ENCODE peak calls at places on chromosomes 1 and 21, in five cellular contexts. B is AG04450, S is HCT116, I is esophagus squamous epithelium, F is neuronal stem cell. L is an unnamed sample.

GRCh38 chr1:204583909-204584632 is 67.9 kb downstream of the MDM4 start:
- DNase-seq in F (no peak), I (no peak), B (no peak), S (no peak), L (no peak)

GRCh38 chr1:119554188-119554587 is 47.2 kb downstream of the HSD3B1 start:
- DNase-seq in F (no peak), B (peak), S (no peak), I (no peak), L (no peak)

GRCh38 chr1:15755643-15756040 is 3.0 kb upstream of the FBLIM1 start:
- DNase-seq in I (no peak), S (no peak), B (no peak), F (no peak), L (no peak)

GRCh38 chr1:21762022-21762404 is 20.9 kb downstream of the USP48 start:
- DNase-seq in S (no peak), F (no peak), I (no peak), B (no peak), L (no peak)

GRCh38 chr21:42409366-42409765 is 5.7 kb downstream of the UBASH3A start:
- DNase-seq in S (no peak), F (no peak), I (no peak), B (no peak), L (no peak)

GRCh38 chr1:89941110-89941770 is 53.7 kb upstream of the ZNF326 start:
- DNase-seq in B (no peak), S (no peak), I (no peak), F (no peak), L (peak)

GRCh38 chr21:42153746-42154145 is 65.2 kb upstream of the ABCG1 start:
- DNase-seq in I (no peak), B (no peak), F (no peak), S (no peak), L (no peak)

GRCh38 chr21:42317826-42318746 is 2.9 kb upstream of the TFF3 start:
- DNase-seq in B (no peak), S (no peak), I (no peak), F (no peak), L (no peak)

GRCh38 chr1:22796642-22797041 is 86.0 kb downstream of the EPHB2 start:
- DNase-seq in B (no peak), S (no peak), F (no peak), I (no peak), L (no peak)

GRCh38 chr21:44428281-44428942 is 26.9 kb upstream of the LRRC3 start:
- DNase-seq in B (no peak), F (no peak), S (peak), I (no peak), L (peak)

GRCh38 chr1:183227963-183228649 is 42.0 kb downstream of the LAMC2 start:
- DNase-seq in F (peak), B (no peak), S (peak), I (no peak), L (no peak)

GRCh38 chr1:30047576-30047975 is 675.8 kb downstream of the MATN1 start:
- DNase-seq in S (no peak), I (no peak), F (no peak), B (no peak), L (no peak)

GRCh38 chr1:225954753-225955152 is 13.7 kb upstream of the LEFTY2 start:
- DNase-seq in I (no peak), B (no peak), F (no peak), S (no peak), L (no peak)

GRCh38 chr1:186374313-186375151 is 521 bp downstream of the TPR start:
- DNase-seq in F (peak), I (no peak), S (peak), B (no peak), L (peak)

GRCh38 chr1:238027366-238027765 is 136.6 kb upstream of the ZP4 start:
- DNase-seq in I (no peak), S (no peak), F (no peak), B (no peak), L (no peak)

GRCh38 chr1:153612755-153613331 is at the start of gene S100A16:
- DNase-seq in B (no peak), F (no peak), I (no peak), S (peak), L (no peak)

GRCh38 chr1:18874600-18874999 is 15.1 kb upstream of the TAS1R2 start:
- DNase-seq in S (no peak), I (no peak), F (no peak), B (no peak), L (no peak)

GRCh38 chr1:22457356-22457755 is 5.7 kb downstream of the ZBTB40 start:
- DNase-seq in B (no peak), F (no peak), S (no peak), I (no peak), L (no peak)

GRCh38 chr1:31010081-31010989 is 55.2 kb downstream of the PUM1 start:
- DNase-seq in B (peak), I (no peak), S (no peak), F (no peak), L (no peak)

GRCh38 chr1:5225687-5226389 is 571.4 kb downstream of the AJAP1 start:
- DNase-seq in S (no peak), I (no peak), F (no peak), B (no peak), L (no peak)

GRCh38 chr1:170758992-170759391 is 95.1 kb downstream of the PRRX1 start:
- DNase-seq in S (no peak), F (no peak), B (no peak), I (no peak), L (no peak)
- H3K27ac ChIP-seq in S (no peak), F (no peak), B (no peak), I (no peak), L (no peak)

GRCh38 chr1:235411489-235412486 is 44.6 kb downstream of the TBCE start:
- DNase-seq in B (no peak), S (no peak), I (no peak), F (no peak), L (no peak)

GRCh38 chr1:235409045-235409820 is 42.0 kb downstream of the TBCE start:
- DNase-seq in I (no peak), B (no peak), F (no peak), S (no peak), L (no peak)

GRCh38 chr1:235408503-235408960 is 41.3 kb downstream of the TBCE start:
- DNase-seq in S (no peak), I (no peak), B (no peak), F (no peak), L (no peak)

GRCh38 chr1:235407419-235407818 is 40.2 kb downstream of the TBCE start:
- DNase-seq in F (no peak), S (no peak), I (no peak), B (no peak), L (no peak)

DNA sequence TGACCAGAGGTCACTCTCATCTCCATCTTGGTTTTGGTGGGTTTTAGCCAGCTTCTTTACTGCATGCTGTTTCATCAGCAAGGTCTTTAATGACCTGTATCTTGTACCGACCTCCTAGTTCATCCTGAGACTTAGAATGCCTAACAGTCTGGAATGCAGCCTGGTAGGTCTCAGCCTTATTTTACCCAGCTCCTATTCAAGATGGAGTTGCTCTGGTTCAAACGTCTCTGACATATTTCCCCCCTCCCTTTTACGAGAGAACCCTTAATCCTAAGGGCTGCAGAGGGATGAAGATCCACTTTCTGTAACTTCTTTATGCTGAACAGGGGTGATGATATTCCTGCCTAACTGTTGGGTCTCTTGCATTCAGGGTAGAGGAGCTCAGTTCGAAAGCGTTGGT is 43.2 kb downstream of the TBCE start:
- DNase-seq in F (no peak), S (no peak), B (no peak), I (no peak), L (no peak)
- H3K27ac ChIP-seq in F (no peak), S (no peak), B (no peak), I (no peak), L (no peak)

GRCh38 chr1:241221319-241221718 is 135.7 kb downstream of the RGS7 start:
- DNase-seq in S (no peak), F (no peak), B (no peak), I (no peak), L (no peak)

GRCh38 chr1:241215683-241216082 is 141.3 kb downstream of the RGS7 start:
- DNase-seq in I (no peak), S (no peak), B (no peak), F (no peak), L (no peak)

GRCh38 chr1:241215203-241215602 is 141.8 kb downstream of the RGS7 start:
- DNase-seq in B (no peak), I (no peak), S (no peak), F (no peak), L (no peak)

DNA sequence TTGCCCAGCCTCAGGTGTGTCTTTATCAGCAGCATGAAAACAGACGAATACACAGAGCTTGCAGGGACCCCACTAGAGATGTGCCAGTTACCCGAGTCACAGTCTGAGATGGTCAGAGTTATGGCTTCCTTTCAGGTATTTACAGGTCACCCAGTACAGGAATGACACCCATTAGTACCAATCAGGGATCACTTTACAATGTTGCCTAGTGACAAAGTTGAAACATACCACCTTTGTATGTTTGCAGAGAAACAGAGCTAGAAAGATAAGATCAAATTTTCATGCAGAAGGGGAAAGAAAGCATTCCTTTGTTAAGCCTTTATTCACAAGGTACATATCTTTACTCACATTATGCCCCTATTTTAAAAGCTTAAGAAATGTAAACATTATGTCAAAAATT is 137.6 kb downstream of the RGS7 start:
- DNase-seq in F (no peak), I (no peak), B (no peak), S (no peak), L (no peak)
- H3K27ac ChIP-seq in F (no peak), I (no peak), B (no peak), S (no peak), L (no peak)

DNA sequence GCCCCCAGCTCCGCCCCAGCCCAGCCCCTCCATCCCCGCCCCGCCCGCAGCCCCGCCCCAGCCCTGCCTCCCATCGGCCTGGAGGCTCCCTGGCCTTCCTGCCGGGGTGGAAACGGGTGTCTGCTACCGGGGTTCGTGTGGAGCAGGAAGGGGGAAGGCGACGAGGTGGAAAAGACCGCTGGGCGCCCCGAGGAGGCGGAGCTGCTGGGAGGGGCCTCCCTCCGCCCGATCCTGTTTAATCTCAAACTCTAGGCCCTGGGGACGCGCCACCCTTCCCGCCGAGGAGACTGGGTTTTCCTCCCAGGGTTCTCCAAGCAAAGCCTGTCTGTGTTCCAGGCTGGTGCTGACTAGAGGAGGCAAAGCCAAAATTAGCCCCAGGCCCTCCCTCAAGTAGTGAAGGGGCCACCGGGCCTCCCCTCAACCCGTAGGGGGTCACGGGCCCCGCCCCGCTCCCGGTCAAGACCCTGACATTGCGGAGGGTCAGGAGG is 16.2 kb upstream of the TTLL10 start:
- DNase-seq in S (peak), I (peak), F (peak), B (peak), L (peak)
- H3K27ac ChIP-seq in S (peak), I (peak), F (peak), B (peak), L (peak)

L was measured in HL-60.